ENCODE peak calls at places on chromosomes 12 and 14, in six cellular contexts. I is HCT116, H is WERI-Rb-1, U is kidney, W is caudate nucleus, L is astrocyte. V is an unnamed sample.

GRCh38 chr14:75232597-75232996 is 46.0 kb upstream of the FOS start:
- DNase-seq in I (no peak), H (no peak), U (peak; percentile 18), W (no peak), L (no peak), V (no peak)

GRCh38 chr14:69325646-69326265 is 65.8 kb downstream of the GALNT16 start:
- DNase-seq in I (no peak), H (no peak), U (no peak), W (no peak), L (no peak), V (no peak)

GRCh38 chr12:20011200-20011599 is 357.1 kb upstream of the PDE3A start:
- DNase-seq in I (no peak), H (no peak), U (no peak), W (no peak), L (no peak), V (no peak)

GRCh38 chr12:95663525-95663924 is 112.2 kb upstream of the USP44 start:
- DNase-seq in I (no peak), H (no peak), U (no peak), W (no peak), L (no peak), V (no peak)

GRCh38 chr14:67762051-67762450 is 54.3 kb downstream of the ZFYVE26 start:
- DNase-seq in I (no peak), H (no peak), U (no peak), W (no peak), L (no peak), V (no peak)

GRCh38 chr14:41865894-41866293 is 259.2 kb downstream of the LRFN5 start:
- DNase-seq in I (no peak), H (no peak), U (no peak), W (no peak), L (no peak), V (no peak)

GRCh38 chr12:27822076-27822712 is 42.2 kb upstream of the MANSC4 start:
- DNase-seq in I (peak; percentile 22), H (no peak), U (no peak), W (no peak), L (peak; percentile 94), V (no peak)

GRCh38 chr12:38998887-38999482 is 93.6 kb upstream of the CPNE8 start:
- DNase-seq in I (no peak), H (no peak), U (no peak), W (no peak), L (no peak), V (no peak)

GRCh38 chr14:96962337-96962736 is 165.2 kb downstream of the VRK1 start:
- DNase-seq in I (no peak), H (no peak), U (no peak), W (no peak), L (no peak), V (no peak)

GRCh38 chr14:63438065-63438757 is 105.0 kb downstream of the PPP2R5E start:
- DNase-seq in I (peak; percentile 15), H (peak; percentile 70), U (no peak), W (no peak), L (peak; percentile 96), V (peak; percentile 39)

GRCh38 chr14:99744199-99744872 is 48.9 kb upstream of the EML1 start:
- DNase-seq in I (no peak), H (no peak), U (no peak), W (no peak), L (peak; percentile 86), V (no peak)

GRCh38 chr14:53668861-53669260 is 287.8 kb downstream of the BMP4 start:
- DNase-seq in I (no peak), H (no peak), U (no peak), W (no peak), L (peak; percentile 60), V (no peak)

GRCh38 chr14:96682401-96682800 is 114.8 kb upstream of the VRK1 start:
- DNase-seq in I (no peak), H (no peak), U (no peak), W (peak; percentile 13), L (no peak), V (no peak)

GRCh38 chr12:130335517-130336392 is 1.9 kb upstream of the PIWIL1 start:
- DNase-seq in I (peak; percentile 40), H (peak; percentile 42), U (no peak), W (peak; percentile 11), L (peak; percentile 8), V (no peak)

GRCh38 chr12:103647267-103647666 is 60.2 kb downstream of the STAB2 start:
- DNase-seq in I (no peak), H (no peak), U (no peak), W (no peak), L (peak; percentile 91), V (no peak)

GRCh38 chr12:10362325-10362724 is 27.5 kb downstream of the KLRK1 start:
- DNase-seq in I (no peak), H (no peak), U (no peak), W (no peak), L (no peak), V (no peak)

GRCh38 chr14:38073641-38074040 is 134.1 kb upstream of the SSTR1 start:
- DNase-seq in I (no peak), H (no peak), U (no peak), W (no peak), L (no peak), V (no peak)

GRCh38 chr14:92702441-92702918 is 45.9 kb downstream of the LGMN start:
- DNase-seq in I (no peak), H (no peak), U (peak; percentile 53), W (no peak), L (no peak), V (no peak)

GRCh38 chr12:119679081-119679480 is 11.1 kb downstream of the PRKAB1 start:
- DNase-seq in I (no peak), H (no peak), U (no peak), W (no peak), L (no peak), V (no peak)

GRCh38 chr12:94925206-94925605 is 78.3 kb downstream of the NDUFA12 start:
- DNase-seq in I (no peak), H (no peak), U (no peak), W (no peak), L (no peak), V (no peak)

GRCh38 chr14:34614638-34615037 is 15.3 kb downstream of the SNX6 start:
- DNase-seq in I (no peak), H (no peak), U (peak; percentile 11), W (no peak), L (no peak), V (no peak)

GRCh38 chr12:113468365-113469223 is 3.1 kb downstream of the LHX5 start:
- DNase-seq in I (no peak), H (no peak), U (no peak), W (no peak), L (no peak), V (no peak)

GRCh38 chr14:74616996-74617700 is 5.1 kb upstream of the LTBP2 start:
- DNase-seq in I (no peak), H (no peak), U (no peak), W (no peak), L (peak; percentile 58), V (no peak)

GRCh38 chr14:79280400-79280670 is 931.0 kb downstream of the DIO2 start:
- DNase-seq in I (no peak), H (no peak), U (no peak), W (no peak), L (no peak), V (no peak)

GRCh38 chr14:79279645-79280399 is 931.5 kb downstream of the DIO2 start:
- DNase-seq in I (no peak), H (peak; percentile 17), U (peak; percentile 79), W (no peak), L (no peak), V (peak; percentile 18)

GRCh38 chr14:79278798-79279644 is 932.3 kb downstream of the DIO2 start:
- DNase-seq in I (no peak), H (peak; percentile 92), U (peak; percentile 93), W (peak; percentile 64), L (peak; percentile 92), V (peak; percentile 83)

GRCh38 chr14:79278286-79278797 is 933.0 kb downstream of the DIO2 start:
- DNase-seq in I (no peak), H (peak; percentile 17), U (peak; percentile 51), W (no peak), L (no peak), V (no peak)

GRCh38 chr14:79281244-79282199 is 929.8 kb downstream of the DIO2 start:
- DNase-seq in I (no peak), H (no peak), U (no peak), W (no peak), L (no peak), V (no peak)
- H3K27ac ChIP-seq in I (no peak overlapping the region), H (no peak overlapping the region), U (no peak overlapping the region), W (no peak overlapping the region), L (no peak overlapping the region), V (no peak overlapping the region)

GRCh38 chr14:50967719-50968266 is 23.5 kb upstream of the PYGL start:
- DNase-seq in I (no peak), H (no peak), U (no peak), W (no peak), L (no peak), V (no peak)
- H3K27ac ChIP-seq in I (no peak overlapping the region), H (no peak overlapping the region), U (no peak overlapping the region), W (no peak overlapping the region), L (no peak overlapping the region), V (no peak overlapping the region)

GRCh38 chr14:21238823-21239518 is 30.3 kb downstream of the HNRNPC start:
- DNase-seq in I (no peak), H (no peak), U (no peak), W (no peak), L (no peak), V (no peak)
- H3K27ac ChIP-seq in I (no peak overlapping the region), H (no peak overlapping the region), U (no peak overlapping the region), W (no peak overlapping the region), L (no peak overlapping the region), V (no peak overlapping the region)

GRCh38 chr12:2270846-2271245 is 218.1 kb downstream of the CACNA1C start:
- DNase-seq in I (no peak), H (no peak), U (peak; percentile 48), W (no peak), L (no peak), V (no peak)

GRCh38 chr12:2267624-2268477 is 215.1 kb downstream of the CACNA1C start:
- DNase-seq in I (no peak), H (no peak), U (no peak), W (no peak), L (peak; percentile 83), V (no peak)

GRCh38 chr12:2265461-2266167 is 212.8 kb downstream of the CACNA1C start:
- DNase-seq in I (no peak), H (no peak), U (no peak), W (no peak), L (peak; percentile 69), V (no peak)

GRCh38 chr12:2266666-2267623 is 214.2 kb downstream of the CACNA1C start:
- DNase-seq in I (no peak), H (no peak), U (no peak), W (no peak), L (no peak), V (no peak)

DNA sequence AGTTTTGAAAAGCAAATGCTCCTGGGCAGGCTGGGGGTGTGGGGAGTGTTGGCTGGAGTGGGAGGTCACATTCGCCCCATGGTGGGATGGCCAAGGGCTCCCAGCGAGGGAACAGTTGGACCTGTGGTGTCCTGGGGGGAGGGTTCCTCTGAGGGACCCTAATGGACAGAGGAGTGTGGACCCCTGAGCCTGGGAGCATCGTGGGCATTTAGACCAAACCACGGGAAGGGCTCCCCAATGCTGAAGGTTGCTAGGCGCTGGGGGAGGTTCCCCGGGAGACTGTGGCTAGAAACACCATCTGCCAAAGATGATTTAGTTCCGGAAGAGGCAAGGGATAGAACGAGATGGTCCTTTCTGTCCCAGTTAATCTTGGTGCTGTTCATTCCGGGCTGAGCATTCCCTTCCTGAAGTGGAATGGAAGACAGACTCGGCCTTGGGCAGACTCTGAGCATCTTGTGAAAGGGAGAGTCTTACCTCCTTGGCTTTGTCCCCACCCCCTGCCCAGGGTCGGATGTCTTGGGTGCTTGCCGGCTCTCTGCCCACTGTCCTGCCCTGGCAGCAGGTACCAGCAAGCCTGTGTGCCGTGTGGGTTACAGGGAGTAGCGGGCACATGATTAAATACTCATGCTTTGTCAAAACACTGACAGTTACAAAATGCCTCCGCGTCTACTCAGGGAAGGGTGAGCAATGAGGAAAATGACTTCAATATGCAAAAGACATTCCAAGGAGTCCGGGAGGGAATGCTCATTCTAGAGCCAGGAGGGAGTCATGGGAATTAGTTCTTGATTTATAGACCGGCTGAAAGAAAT is 215.9 kb downstream of the CACNA1C start:
- DNase-seq in I (no peak), H (no peak), U (peak; percentile 63), W (no peak), L (peak; percentile 95), V (no peak)
- H3K27ac ChIP-seq in I (no peak overlapping the region), H (no peak overlapping the region), U (no peak overlapping the region), W (no peak overlapping the region), L (peak overlapping the region; percentile 90), V (no peak overlapping the region)